ENCODE peak calls at places on chromosome 18, in seven cellular contexts. M is PC-3, B is fibroblast of lung, F is neuronal stem cell, S is MM.1S, V is GM12878, R is mammary epithelial cell. T is an unnamed sample.

GRCh38 chr18:3845176-3845575 is 395.2 kb downstream of the TGIF1 start:
- DNase-seq in R (no peak), F (no peak), B (no peak), V (no peak), M (no peak), S (no peak), T (no peak)

GRCh38 chr18:67183398-67183797 is 333.1 kb downstream of the DSEL start:
- DNase-seq in M (no peak), S (no peak), F (peak; percentile 58), B (no peak), V (no peak), R (no peak), T (peak; percentile 79)

GRCh38 chr18:10062292-10062940 is 148.6 kb downstream of the VAPA start:
- DNase-seq in B (peak; percentile 65), R (no peak), S (no peak), M (no peak), V (no peak), F (no peak), T (no peak)

GRCh38 chr18:31723998-31724711 is 36.5 kb downstream of the SLC25A52 start:
- DNase-seq in S (no peak), B (peak; percentile 14), F (no peak), R (no peak), M (peak; percentile 30), V (no peak), T (no peak)

GRCh38 chr18:75635096-75635495 is 207.6 kb upstream of the SMIM21 start:
- DNase-seq in R (no peak), B (no peak), F (no peak), V (no peak), S (no peak), M (no peak), T (no peak)

GRCh38 chr18:49026501-49027378 is 76.0 kb upstream of the SMAD7 start:
- DNase-seq in V (no peak), R (no peak), F (no peak), B (no peak), S (no peak), M (no peak), T (no peak)

GRCh38 chr18:48668466-48669179 is 129.8 kb downstream of the CTIF start:
- DNase-seq in M (no peak), V (no peak), F (no peak), B (no peak), R (no peak), S (no peak), T (no peak)

GRCh38 chr18:26863122-26863879 is 2.2 kb downstream of the AQP4 start:
- DNase-seq in S (no peak), M (peak; percentile 33), V (no peak), F (no peak), B (no peak), R (peak; percentile 34), T (peak; percentile 75)

GRCh38 chr18:37566479-37567060 is 972 bp upstream of the CELF4 start:
- DNase-seq in B (no peak), S (no peak), F (no peak), V (no peak), M (no peak), R (no peak), T (peak; percentile 46)

GRCh38 chr18:61470111-61470673 is 137.0 kb downstream of the CDH20 start:
- DNase-seq in S (no peak), R (no peak), M (no peak), B (no peak), V (no peak), F (peak; percentile 72), T (no peak)

GRCh38 chr18:33670052-33670451 is 92.0 kb downstream of the ASXL3 start:
- DNase-seq in R (no peak), M (no peak), F (no peak), B (no peak), S (peak; percentile 82), V (no peak), T (no peak)

GRCh38 chr18:68449292-68449691 is 265.6 kb downstream of the TMX3 start:
- DNase-seq in S (no peak), F (no peak), M (peak; percentile 74), V (no peak), R (peak; percentile 43), B (peak; percentile 96), T (no peak)

GRCh38 chr18:66646622-66647021 is 42.7 kb upstream of the CDH19 start:
- DNase-seq in B (peak; percentile 55), V (no peak), R (peak; percentile 32), M (peak; percentile 56), F (no peak), S (no peak), T (no peak)

GRCh38 chr18:28177828-28178635 is 1.1 kb upstream of the CDH2 start:
- DNase-seq in V (no peak), B (peak; percentile 75), R (peak; percentile 21), M (peak; percentile 66), F (peak; percentile 80), S (peak; percentile 62), T (peak; percentile 82)

GRCh38 chr18:26327062-26327461 is 100.8 kb downstream of the TAF4B start:
- DNase-seq in R (peak; percentile 67), S (no peak), V (no peak), F (no peak), M (peak; percentile 40), B (peak; percentile 3), T (no peak)

GRCh38 chr18:35707247-35707646 is 125.7 kb downstream of the GALNT1 start:
- DNase-seq in M (no peak), F (no peak), S (no peak), B (peak; percentile 30), V (no peak), R (no peak), T (no peak)

GRCh38 chr18:3603460-3604259 is 153.7 kb downstream of the TGIF1 start:
- DNase-seq in R (peak; percentile 92), S (no peak), F (peak; percentile 86), V (no peak), B (peak; percentile 97), M (peak; percentile 94), T (peak; percentile 94)

GRCh38 chr18:27996792-27997191 is 180.1 kb downstream of the CDH2 start:
- DNase-seq in R (peak; percentile 52), V (no peak), B (peak; percentile 67), S (no peak), F (no peak), M (peak; percentile 83), T (no peak)

GRCh38 chr18:75223687-75224347 is 13.2 kb downstream of the TSHZ1 start:
- DNase-seq in B (peak; percentile 55), V (no peak), F (no peak), M (no peak), S (no peak), R (no peak), T (no peak)

GRCh38 chr18:74631242-74632087 is 33.8 kb downstream of the ZNF407 start:
- DNase-seq in B (peak; percentile 45), V (no peak), R (no peak), S (no peak), F (no peak), M (no peak), T (no peak)

GRCh38 chr18:55007582-55007981 is 48.3 kb upstream of the CCDC68 start:
- DNase-seq in B (peak; percentile 40), R (no peak), S (no peak), F (no peak), V (no peak), M (peak; percentile 18), T (no peak)

GRCh38 chr18:62617793-62618591 is 95.2 kb downstream of the ZCCHC2 start:
- DNase-seq in S (no peak), B (no peak), M (no peak), V (no peak), R (no peak), F (no peak), T (no peak)

GRCh38 chr18:62625019-62625418 is 90.3 kb upstream of the PHLPP1 start:
- DNase-seq in M (peak; percentile 59), V (no peak), B (peak; percentile 13), R (no peak), F (no peak), S (no peak), T (no peak)

GRCh38 chr18:62618735-62619134 is 95.9 kb downstream of the ZCCHC2 start:
- DNase-seq in R (peak; percentile 21), B (no peak), V (no peak), S (no peak), M (no peak), F (no peak), T (no peak)

GRCh38 chr18:62616331-62616805 is 93.5 kb downstream of the ZCCHC2 start:
- DNase-seq in F (no peak), V (no peak), S (no peak), B (no peak), M (no peak), R (no peak), T (no peak)

GRCh38 chr18:62621546-62621945 is 93.8 kb upstream of the PHLPP1 start:
- DNase-seq in M (no peak), F (no peak), V (no peak), S (no peak), R (no peak), B (peak; percentile 31), T (no peak)
- H3K27ac ChIP-seq in M (no peak overlapping the region), F (no peak overlapping the region), V (no peak overlapping the region), S (no peak overlapping the region), R (no peak overlapping the region), B (no peak overlapping the region), T (no peak overlapping the region)

DNA sequence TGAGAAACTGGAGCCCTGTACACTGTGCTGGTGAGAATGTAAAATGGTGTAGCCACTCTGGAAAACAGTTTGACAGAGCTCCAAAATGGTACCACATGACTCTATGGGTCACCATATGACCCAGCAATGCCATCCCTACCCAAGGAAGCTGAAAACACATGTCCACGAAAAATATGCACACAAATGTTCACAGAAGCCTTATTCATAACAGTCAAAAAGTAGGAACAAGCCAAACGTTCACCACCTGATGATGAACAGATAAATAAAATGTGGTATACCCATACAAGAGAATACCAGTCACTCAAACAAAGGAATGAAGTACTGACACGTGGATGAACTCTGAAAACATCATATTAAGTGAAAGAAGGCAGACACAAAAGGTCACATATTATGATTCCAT is 4.6 kb downstream of the AFG3L2 start:
- DNase-seq in B (no peak), S (no peak), V (no peak), F (no peak), R (no peak), M (no peak), T (no peak)
- H3K4me2 ChIP-seq in B (no peak overlapping the region), S (no peak overlapping the region), V (peak overlapping the region; percentile 44), F (no peak overlapping the region), R (no peak overlapping the region), M (no peak overlapping the region), T (no peak overlapping the region)

GRCh38 chr18:77078671-77079070 is 53.9 kb downstream of the MBP start:
- DNase-seq in V (no peak), F (no peak), S (no peak), B (no peak), R (no peak), M (no peak), T (no peak)
- H3K27ac ChIP-seq in V (no peak overlapping the region), F (no peak overlapping the region), S (no peak overlapping the region), B (no peak overlapping the region), R (no peak overlapping the region), M (no peak overlapping the region), T (no peak overlapping the region)

DNA sequence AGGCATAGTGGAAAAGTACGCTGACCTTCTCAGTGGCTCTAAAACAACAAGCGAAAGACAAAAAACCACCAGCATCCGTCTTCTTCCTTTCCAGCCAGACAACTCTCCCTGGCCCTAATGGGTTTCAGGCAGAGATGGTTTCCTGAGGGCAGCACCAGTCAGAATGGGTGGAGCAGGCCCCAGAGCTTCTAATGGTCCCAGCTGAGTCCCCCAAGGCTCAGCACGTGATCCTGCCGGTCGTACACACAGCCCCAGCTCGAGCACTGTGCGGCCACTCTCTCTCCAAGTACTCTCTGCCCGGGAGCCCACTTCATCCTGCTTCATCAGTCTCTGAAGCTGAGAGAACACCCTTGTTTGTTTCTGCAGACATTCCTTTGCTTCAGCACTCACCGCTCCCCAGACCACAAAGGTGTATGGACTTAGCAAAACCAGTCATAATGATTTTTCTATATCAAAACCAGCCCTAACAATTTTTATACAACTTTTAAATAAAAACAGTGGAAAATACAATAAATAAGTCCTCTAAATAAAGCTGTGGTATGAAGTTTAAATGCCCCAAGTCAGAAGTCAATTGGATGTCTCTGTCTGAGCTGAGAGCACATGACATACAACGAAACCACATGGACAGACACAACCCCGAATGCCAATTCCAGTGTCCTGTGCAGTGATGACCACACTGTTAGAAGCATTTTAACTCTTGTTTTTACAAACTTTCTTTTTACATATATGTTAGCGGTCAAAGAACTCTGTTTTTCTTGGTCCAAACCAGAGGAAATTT is 63.9 kb downstream of the PARD6G start:
- DNase-seq in R (no peak), B (no peak), F (no peak), S (no peak), M (no peak), V (no peak), T (no peak)
- H3K4me2 ChIP-seq in R (no peak overlapping the region), B (no peak overlapping the region), F (no peak overlapping the region), S (no peak overlapping the region), M (no peak overlapping the region), V (no peak overlapping the region), T (no peak overlapping the region)

T was measured in GM23338.